ENCODE peak calls at places on chromosome 2, in eight cellular contexts. One of them, this sample, is unnamed.

GRCh38 chr2:96167407-96168013 is 22.3 kb upstream of the DUSP2 start:
- DNase-seq in stimulated activated CD4-positive, alpha-beta T cell treated with anti-CD3 and anti-CD28 coated beads, Interleukin-1b, Interleukin-23, amount 100 ng/mL, for 24 hours: no peak
- DNase-seq in AG08395: no peak
- DNase-seq in adipocyte: no peak
- DNase-seq in SJSA1: no peak
- DNase-seq in activated naive CD4-positive, alpha-beta T cell: no peak
- DNase-seq in endothelial cell: no peak
- DNase-seq in WTC11: no peak
- DNase-seq in this sample: no peak

GRCh38 chr2:45849491-45850283 is 198.2 kb downstream of the PRKCE start:
- DNase-seq in stimulated activated CD4-positive, alpha-beta T cell treated with anti-CD3 and anti-CD28 coated beads, Interleukin-1b, Interleukin-23, amount 100 ng/mL, for 24 hours: no peak
- DNase-seq in AG08395: peak; percentile 88
- DNase-seq in adipocyte: peak; percentile 90
- DNase-seq in SJSA1: no peak
- DNase-seq in activated naive CD4-positive, alpha-beta T cell: no peak
- DNase-seq in endothelial cell: no peak
- DNase-seq in WTC11: no peak
- DNase-seq in this sample: no peak

GRCh38 chr2:227365833-227366232 is 13.3 kb downstream of the TM4SF20 start:
- DNase-seq in stimulated activated CD4-positive, alpha-beta T cell treated with anti-CD3 and anti-CD28 coated beads, Interleukin-1b, Interleukin-23, amount 100 ng/mL, for 24 hours: no peak
- DNase-seq in AG08395: no peak
- DNase-seq in adipocyte: no peak
- DNase-seq in SJSA1: no peak
- DNase-seq in activated naive CD4-positive, alpha-beta T cell: no peak
- DNase-seq in endothelial cell: no peak
- DNase-seq in WTC11: no peak
- DNase-seq in this sample: no peak

GRCh38 chr2:161650116-161651015 is 26.1 kb downstream of the SLC4A10 start:
- DNase-seq in stimulated activated CD4-positive, alpha-beta T cell treated with anti-CD3 and anti-CD28 coated beads, Interleukin-1b, Interleukin-23, amount 100 ng/mL, for 24 hours: no peak
- DNase-seq in AG08395: no peak
- DNase-seq in adipocyte: no peak
- DNase-seq in SJSA1: no peak
- DNase-seq in activated naive CD4-positive, alpha-beta T cell: no peak
- DNase-seq in endothelial cell: no peak
- DNase-seq in WTC11: no peak
- DNase-seq in this sample: no peak

GRCh38 chr2:85132392-85132791 is 800 bp upstream of the TCF7L1 start:
- DNase-seq in stimulated activated CD4-positive, alpha-beta T cell treated with anti-CD3 and anti-CD28 coated beads, Interleukin-1b, Interleukin-23, amount 100 ng/mL, for 24 hours: no peak
- DNase-seq in AG08395: no peak
- DNase-seq in adipocyte: peak; percentile 68
- DNase-seq in SJSA1: no peak
- DNase-seq in activated naive CD4-positive, alpha-beta T cell: no peak
- DNase-seq in endothelial cell: no peak
- DNase-seq in WTC11: peak; percentile 32
- DNase-seq in this sample: no peak

GRCh38 chr2:127637725-127638252 is 8.2 kb upstream of the GPR17 start:
- DNase-seq in stimulated activated CD4-positive, alpha-beta T cell treated with anti-CD3 and anti-CD28 coated beads, Interleukin-1b, Interleukin-23, amount 100 ng/mL, for 24 hours: no peak
- DNase-seq in AG08395: peak; percentile 88
- DNase-seq in adipocyte: peak; percentile 87
- DNase-seq in SJSA1: peak; percentile 93
- DNase-seq in activated naive CD4-positive, alpha-beta T cell: no peak
- DNase-seq in endothelial cell: peak; percentile 41
- DNase-seq in WTC11: no peak
- DNase-seq in this sample: no peak

GRCh38 chr2:70842401-70842800 is 6.8 kb upstream of the CD207 start:
- DNase-seq in stimulated activated CD4-positive, alpha-beta T cell treated with anti-CD3 and anti-CD28 coated beads, Interleukin-1b, Interleukin-23, amount 100 ng/mL, for 24 hours: no peak
- DNase-seq in AG08395: no peak
- DNase-seq in adipocyte: no peak
- DNase-seq in SJSA1: no peak
- DNase-seq in activated naive CD4-positive, alpha-beta T cell: no peak
- DNase-seq in endothelial cell: no peak
- DNase-seq in WTC11: peak; percentile 44
- DNase-seq in this sample: no peak

GRCh38 chr2:36277876-36278523 is 77.6 kb upstream of the CRIM1 start:
- DNase-seq in stimulated activated CD4-positive, alpha-beta T cell treated with anti-CD3 and anti-CD28 coated beads, Interleukin-1b, Interleukin-23, amount 100 ng/mL, for 24 hours: no peak
- DNase-seq in AG08395: no peak
- DNase-seq in adipocyte: no peak
- DNase-seq in SJSA1: no peak
- DNase-seq in activated naive CD4-positive, alpha-beta T cell: no peak
- DNase-seq in endothelial cell: no peak
- DNase-seq in WTC11: no peak
- DNase-seq in this sample: no peak

GRCh38 chr2:180110469-180110868 is 103.4 kb upstream of the CWC22 start:
- DNase-seq in stimulated activated CD4-positive, alpha-beta T cell treated with anti-CD3 and anti-CD28 coated beads, Interleukin-1b, Interleukin-23, amount 100 ng/mL, for 24 hours: no peak
- DNase-seq in AG08395: no peak
- DNase-seq in adipocyte: no peak
- DNase-seq in SJSA1: no peak
- DNase-seq in activated naive CD4-positive, alpha-beta T cell: no peak
- DNase-seq in endothelial cell: no peak
- DNase-seq in WTC11: no peak
- DNase-seq in this sample: no peak

GRCh38 chr2:180411631-180412030 is 404.5 kb upstream of the CWC22 start:
- DNase-seq in stimulated activated CD4-positive, alpha-beta T cell treated with anti-CD3 and anti-CD28 coated beads, Interleukin-1b, Interleukin-23, amount 100 ng/mL, for 24 hours: no peak
- DNase-seq in AG08395: no peak
- DNase-seq in adipocyte: no peak
- DNase-seq in SJSA1: no peak
- DNase-seq in activated naive CD4-positive, alpha-beta T cell: no peak
- DNase-seq in endothelial cell: no peak
- DNase-seq in WTC11: no peak
- DNase-seq in this sample: no peak

GRCh38 chr2:234249873-234250272 is 199.4 kb downstream of the SPP2 start:
- DNase-seq in stimulated activated CD4-positive, alpha-beta T cell treated with anti-CD3 and anti-CD28 coated beads, Interleukin-1b, Interleukin-23, amount 100 ng/mL, for 24 hours: no peak
- DNase-seq in AG08395: peak; percentile 74
- DNase-seq in adipocyte: peak; percentile 60
- DNase-seq in SJSA1: peak; percentile 91
- DNase-seq in activated naive CD4-positive, alpha-beta T cell: no peak
- DNase-seq in endothelial cell: no peak
- DNase-seq in WTC11: no peak
- DNase-seq in this sample: no peak

GRCh38 chr2:181988154-181988924 is 2.7 kb downstream of the PPP1R1C start:
- DNase-seq in stimulated activated CD4-positive, alpha-beta T cell treated with anti-CD3 and anti-CD28 coated beads, Interleukin-1b, Interleukin-23, amount 100 ng/mL, for 24 hours: no peak
- DNase-seq in AG08395: no peak
- DNase-seq in adipocyte: no peak
- DNase-seq in SJSA1: no peak
- DNase-seq in activated naive CD4-positive, alpha-beta T cell: no peak
- DNase-seq in endothelial cell: no peak
- DNase-seq in WTC11: no peak
- DNase-seq in this sample: no peak

GRCh38 chr2:36650031-36650430 is 46.5 kb upstream of the VIT start:
- DNase-seq in stimulated activated CD4-positive, alpha-beta T cell treated with anti-CD3 and anti-CD28 coated beads, Interleukin-1b, Interleukin-23, amount 100 ng/mL, for 24 hours: no peak
- DNase-seq in AG08395: peak; percentile 76
- DNase-seq in adipocyte: peak; percentile 56
- DNase-seq in SJSA1: peak; percentile 44
- DNase-seq in activated naive CD4-positive, alpha-beta T cell: no peak
- DNase-seq in endothelial cell: no peak
- DNase-seq in WTC11: no peak
- DNase-seq in this sample: no peak

GRCh38 chr2:96091711-96092579 is 24.4 kb downstream of the ADRA2B start:
- DNase-seq in stimulated activated CD4-positive, alpha-beta T cell treated with anti-CD3 and anti-CD28 coated beads, Interleukin-1b, Interleukin-23, amount 100 ng/mL, for 24 hours: no peak
- DNase-seq in AG08395: no peak
- DNase-seq in adipocyte: no peak
- DNase-seq in SJSA1: no peak
- DNase-seq in activated naive CD4-positive, alpha-beta T cell: no peak
- DNase-seq in endothelial cell: peak; percentile 3
- DNase-seq in WTC11: peak; percentile 35
- DNase-seq in this sample: no peak

GRCh38 chr2:15941483-15941853 is 1.1 kb downstream of the MYCN start:
- DNase-seq in stimulated activated CD4-positive, alpha-beta T cell treated with anti-CD3 and anti-CD28 coated beads, Interleukin-1b, Interleukin-23, amount 100 ng/mL, for 24 hours: no peak
- DNase-seq in AG08395: no peak
- DNase-seq in adipocyte: no peak
- DNase-seq in SJSA1: peak; percentile 9
- DNase-seq in activated naive CD4-positive, alpha-beta T cell: no peak
- DNase-seq in endothelial cell: peak; percentile 51
- DNase-seq in WTC11: peak; percentile 79
- DNase-seq in this sample: peak; percentile 49

GRCh38 chr2:126766295-126766694 is 110.3 kb downstream of the GYPC start:
- DNase-seq in stimulated activated CD4-positive, alpha-beta T cell treated with anti-CD3 and anti-CD28 coated beads, Interleukin-1b, Interleukin-23, amount 100 ng/mL, for 24 hours: no peak
- DNase-seq in AG08395: no peak
- DNase-seq in adipocyte: no peak
- DNase-seq in SJSA1: no peak
- DNase-seq in activated naive CD4-positive, alpha-beta T cell: no peak
- DNase-seq in endothelial cell: no peak
- DNase-seq in WTC11: no peak
- DNase-seq in this sample: no peak

GRCh38 chr2:239538357-239539052 is 137.7 kb upstream of the HDAC4 start:
- DNase-seq in stimulated activated CD4-positive, alpha-beta T cell treated with anti-CD3 and anti-CD28 coated beads, Interleukin-1b, Interleukin-23, amount 100 ng/mL, for 24 hours: no peak
- DNase-seq in AG08395: no peak
- DNase-seq in adipocyte: no peak
- DNase-seq in SJSA1: no peak
- DNase-seq in activated naive CD4-positive, alpha-beta T cell: no peak
- DNase-seq in endothelial cell: no peak
- DNase-seq in WTC11: no peak
- DNase-seq in this sample: no peak

GRCh38 chr2:10903861-10904210 is 7.9 kb upstream of the KCNF1 start:
- DNase-seq in stimulated activated CD4-positive, alpha-beta T cell treated with anti-CD3 and anti-CD28 coated beads, Interleukin-1b, Interleukin-23, amount 100 ng/mL, for 24 hours: no peak
- DNase-seq in AG08395: no peak
- DNase-seq in adipocyte: peak; percentile 75
- DNase-seq in SJSA1: no peak
- DNase-seq in activated naive CD4-positive, alpha-beta T cell: no peak
- DNase-seq in endothelial cell: no peak
- DNase-seq in WTC11: no peak
- DNase-seq in this sample: no peak

GRCh38 chr2:129092871-129093385 is 774.3 kb upstream of the HS6ST1 start:
- DNase-seq in stimulated activated CD4-positive, alpha-beta T cell treated with anti-CD3 and anti-CD28 coated beads, Interleukin-1b, Interleukin-23, amount 100 ng/mL, for 24 hours: no peak
- DNase-seq in AG08395: no peak
- DNase-seq in adipocyte: no peak
- DNase-seq in SJSA1: no peak
- DNase-seq in activated naive CD4-positive, alpha-beta T cell: no peak
- DNase-seq in endothelial cell: no peak
- DNase-seq in WTC11: no peak
- DNase-seq in this sample: no peak

GRCh38 chr2:16650287-16651249 is 15.1 kb downstream of the CYRIA start:
- DNase-seq in stimulated activated CD4-positive, alpha-beta T cell treated with anti-CD3 and anti-CD28 coated beads, Interleukin-1b, Interleukin-23, amount 100 ng/mL, for 24 hours: no peak
- DNase-seq in AG08395: peak; percentile 60
- DNase-seq in adipocyte: peak; percentile 59
- DNase-seq in SJSA1: peak; percentile 88
- DNase-seq in activated naive CD4-positive, alpha-beta T cell: no peak
- DNase-seq in endothelial cell: no peak
- DNase-seq in WTC11: no peak
- DNase-seq in this sample: no peak

GRCh38 chr2:217988014-217988839 is 14.6 kb downstream of the TNS1 start:
- DNase-seq in stimulated activated CD4-positive, alpha-beta T cell treated with anti-CD3 and anti-CD28 coated beads, Interleukin-1b, Interleukin-23, amount 100 ng/mL, for 24 hours: peak; percentile 43
- DNase-seq in AG08395: peak; percentile 83
- DNase-seq in adipocyte: peak; percentile 92
- DNase-seq in SJSA1: peak; percentile 81
- DNase-seq in activated naive CD4-positive, alpha-beta T cell: peak; percentile 21
- DNase-seq in endothelial cell: peak; percentile 91
- DNase-seq in WTC11: peak; percentile 92
- DNase-seq in this sample: peak; percentile 75

GRCh38 chr2:162073776-162074578 is at the start of gene DPP4:
- DNase-seq in stimulated activated CD4-positive, alpha-beta T cell treated with anti-CD3 and anti-CD28 coated beads, Interleukin-1b, Interleukin-23, amount 100 ng/mL, for 24 hours: peak; percentile 20
- DNase-seq in AG08395: peak; percentile 55
- DNase-seq in adipocyte: peak; percentile 67
- DNase-seq in SJSA1: no peak
- DNase-seq in activated naive CD4-positive, alpha-beta T cell: peak; percentile 24
- DNase-seq in endothelial cell: peak; percentile 31
- DNase-seq in WTC11: peak; percentile 59
- DNase-seq in this sample: no peak